ENCODE peak calls at places on chromosome 20, in eight cellular contexts. One of them, this sample, is unnamed.

GRCh38 chr20:34022154-34022842 is 28.6 kb downstream of the RALY start:
- DNase-seq in transverse colon: no peak
- DNase-seq in GM12865: peak
- DNase-seq in heart right ventricle: no peak
- DNase-seq in fibroblast of lung: peak
- DNase-seq in psoas muscle: no peak
- DNase-seq in ovary: no peak
- DNase-seq in CD8-positive, alpha-beta T cell: no peak
- DNase-seq in this sample: no peak

GRCh38 chr20:9572690-9573089 is 58.3 kb downstream of the LAMP5 start:
- DNase-seq in transverse colon: no peak
- DNase-seq in GM12865: no peak
- DNase-seq in heart right ventricle: no peak
- DNase-seq in fibroblast of lung: no peak
- DNase-seq in psoas muscle: no peak
- DNase-seq in ovary: no peak
- DNase-seq in CD8-positive, alpha-beta T cell: no peak
- DNase-seq in this sample: no peak

GRCh38 chr20:34365765-34366213 is 2.7 kb downstream of the ITCH start:
- DNase-seq in transverse colon: no peak
- DNase-seq in GM12865: peak
- DNase-seq in heart right ventricle: no peak
- DNase-seq in fibroblast of lung: no peak
- DNase-seq in psoas muscle: no peak
- DNase-seq in ovary: no peak
- DNase-seq in CD8-positive, alpha-beta T cell: peak
- DNase-seq in this sample: no peak

GRCh38 chr20:8798505-8798904 is 270.4 kb upstream of the PLCB4 start:
- DNase-seq in transverse colon: no peak
- DNase-seq in GM12865: no peak
- DNase-seq in heart right ventricle: peak
- DNase-seq in fibroblast of lung: peak
- DNase-seq in psoas muscle: no peak
- DNase-seq in ovary: no peak
- DNase-seq in CD8-positive, alpha-beta T cell: no peak
- DNase-seq in this sample: no peak

GRCh38 chr20:51318058-51318960 is 224.2 kb downstream of the NFATC2 start:
- DNase-seq in transverse colon: peak
- DNase-seq in GM12865: peak
- DNase-seq in heart right ventricle: peak
- DNase-seq in fibroblast of lung: no peak
- DNase-seq in psoas muscle: no peak
- DNase-seq in ovary: no peak
- DNase-seq in CD8-positive, alpha-beta T cell: peak
- DNase-seq in this sample: no peak

GRCh38 chr20:47785900-47786762 is 850 bp upstream of the SULF2 start:
- DNase-seq in transverse colon: peak
- DNase-seq in GM12865: peak
- DNase-seq in heart right ventricle: peak
- DNase-seq in fibroblast of lung: peak
- DNase-seq in psoas muscle: peak
- DNase-seq in ovary: peak
- DNase-seq in CD8-positive, alpha-beta T cell: no peak
- DNase-seq in this sample: no peak

GRCh38 chr20:15654208-15654649 is 919.0 kb downstream of the KIF16B start:
- DNase-seq in transverse colon: peak
- DNase-seq in GM12865: peak
- DNase-seq in heart right ventricle: peak
- DNase-seq in fibroblast of lung: peak
- DNase-seq in psoas muscle: no peak
- DNase-seq in ovary: no peak
- DNase-seq in CD8-positive, alpha-beta T cell: no peak
- DNase-seq in this sample: no peak

GRCh38 chr20:44961024-44961866 is 1.0 kb upstream of the TOMM34 start:
- DNase-seq in transverse colon: no peak
- DNase-seq in GM12865: no peak
- DNase-seq in heart right ventricle: no peak
- DNase-seq in fibroblast of lung: no peak
- DNase-seq in psoas muscle: no peak
- DNase-seq in ovary: no peak
- DNase-seq in CD8-positive, alpha-beta T cell: no peak
- DNase-seq in this sample: no peak

GRCh38 chr20:61941721-61942405 is 123.8 kb downstream of the TAF4 start:
- DNase-seq in transverse colon: no peak
- DNase-seq in GM12865: no peak
- DNase-seq in heart right ventricle: no peak
- DNase-seq in fibroblast of lung: no peak
- DNase-seq in psoas muscle: peak
- DNase-seq in ovary: no peak
- DNase-seq in CD8-positive, alpha-beta T cell: no peak
- DNase-seq in this sample: no peak

GRCh38 chr20:41173791-41174341 is 36.5 kb downstream of the PLCG1 start:
- DNase-seq in transverse colon: peak
- DNase-seq in GM12865: no peak
- DNase-seq in heart right ventricle: peak
- DNase-seq in fibroblast of lung: no peak
- DNase-seq in psoas muscle: peak
- DNase-seq in ovary: peak
- DNase-seq in CD8-positive, alpha-beta T cell: peak
- DNase-seq in this sample: no peak

GRCh38 chr20:31675828-31676533 is 38.3 kb downstream of the COX4I2 start:
- DNase-seq in transverse colon: no peak
- DNase-seq in GM12865: peak
- DNase-seq in heart right ventricle: peak
- DNase-seq in fibroblast of lung: no peak
- DNase-seq in psoas muscle: no peak
- DNase-seq in ovary: peak
- DNase-seq in CD8-positive, alpha-beta T cell: peak
- DNase-seq in this sample: no peak

GRCh38 chr20:38195041-38195504 is 30.0 kb upstream of the TGM2 start:
- DNase-seq in transverse colon: no peak
- DNase-seq in GM12865: no peak
- DNase-seq in heart right ventricle: no peak
- DNase-seq in fibroblast of lung: no peak
- DNase-seq in psoas muscle: no peak
- DNase-seq in ovary: no peak
- DNase-seq in CD8-positive, alpha-beta T cell: no peak
- DNase-seq in this sample: no peak

GRCh38 chr20:58397429-58397828 is 8.4 kb downstream of the VAPB start:
- DNase-seq in transverse colon: no peak
- DNase-seq in GM12865: no peak
- DNase-seq in heart right ventricle: no peak
- DNase-seq in fibroblast of lung: no peak
- DNase-seq in psoas muscle: no peak
- DNase-seq in ovary: no peak
- DNase-seq in CD8-positive, alpha-beta T cell: no peak
- DNase-seq in this sample: no peak

GRCh38 chr20:44187763-44188709 is 1.0 kb upstream of the JPH2 start:
- DNase-seq in transverse colon: no peak
- DNase-seq in GM12865: peak
- DNase-seq in heart right ventricle: no peak
- DNase-seq in fibroblast of lung: no peak
- DNase-seq in psoas muscle: peak
- DNase-seq in ovary: no peak
- DNase-seq in CD8-positive, alpha-beta T cell: no peak
- DNase-seq in this sample: peak

DNA sequence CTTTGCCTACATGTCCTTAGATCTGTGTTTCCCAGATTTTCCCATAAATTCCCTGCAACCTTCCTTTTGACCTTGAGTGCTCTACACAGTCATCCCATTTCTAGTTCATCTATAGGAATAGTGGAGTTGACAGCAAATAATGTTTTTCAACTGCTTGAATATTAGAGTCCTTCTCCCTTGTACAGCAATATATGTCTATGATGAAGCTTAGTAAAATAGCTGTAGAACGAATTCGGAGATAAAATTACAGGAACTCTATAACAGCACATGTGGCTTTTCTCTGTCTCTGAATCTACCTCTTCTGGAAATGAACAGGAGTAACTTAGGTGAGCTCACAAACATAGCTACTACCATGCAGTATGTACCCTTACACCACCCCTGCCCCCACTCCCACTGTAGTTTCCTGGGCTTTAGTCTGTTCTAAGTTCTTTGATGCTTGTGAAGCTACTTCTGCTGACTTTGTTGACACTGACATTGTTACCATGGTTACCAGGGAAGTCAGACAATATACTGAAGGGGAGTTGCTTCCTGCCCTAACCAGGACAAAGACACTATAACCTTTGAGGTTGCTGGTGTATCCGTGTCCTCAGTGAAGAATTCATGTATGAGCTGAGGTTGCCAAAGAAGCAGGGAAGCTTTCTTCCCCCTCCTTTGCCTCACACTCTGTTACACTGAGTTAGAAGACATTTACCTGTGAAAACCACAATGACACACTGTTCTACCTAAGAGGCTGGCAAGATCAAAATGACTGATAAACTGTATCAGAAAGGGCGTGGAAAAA is 35.8 kb upstream of the SHLD1 start:
- DNase-seq in transverse colon: no peak
- DNase-seq in GM12865: peak
- DNase-seq in heart right ventricle: peak
- DNase-seq in fibroblast of lung: no peak
- DNase-seq in psoas muscle: no peak
- DNase-seq in ovary: no peak
- DNase-seq in CD8-positive, alpha-beta T cell: peak
- DNase-seq in this sample: no peak
- H3K4me3 ChIP-seq in transverse colon: no peak
- H3K4me3 ChIP-seq in GM12865: no peak
- H3K4me3 ChIP-seq in heart right ventricle: no peak
- H3K4me3 ChIP-seq in fibroblast of lung: no peak
- H3K4me3 ChIP-seq in psoas muscle: no peak
- H3K4me3 ChIP-seq in ovary: no peak
- H3K4me3 ChIP-seq in CD8-positive, alpha-beta T cell: peak
- H3K4me3 ChIP-seq in this sample: no peak

DNA sequence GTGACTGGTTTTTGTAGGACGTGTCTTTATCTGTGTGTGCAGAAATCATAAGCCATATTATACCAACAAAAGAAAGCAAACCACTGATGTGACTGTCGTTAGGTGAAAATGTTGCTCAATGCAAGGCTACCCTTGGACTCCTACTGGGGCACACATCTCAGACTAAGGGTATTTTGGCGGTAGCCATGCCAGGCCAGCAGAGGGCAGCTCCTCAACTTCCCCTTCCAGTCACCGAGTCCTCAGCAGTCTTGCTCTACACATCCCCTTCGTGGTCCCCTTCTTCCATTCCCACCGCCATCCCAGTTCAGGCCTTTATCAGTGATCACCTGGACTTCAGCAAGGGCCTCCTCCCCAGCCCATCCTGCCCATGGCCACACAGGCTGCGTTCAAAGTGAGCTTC is 113.7 kb upstream of the GGTLC1 start:
- DNase-seq in transverse colon: no peak
- DNase-seq in GM12865: peak
- DNase-seq in heart right ventricle: no peak
- DNase-seq in fibroblast of lung: no peak
- DNase-seq in psoas muscle: no peak
- DNase-seq in ovary: no peak
- DNase-seq in CD8-positive, alpha-beta T cell: peak
- DNase-seq in this sample: no peak
- TF ChIP-seq CTCF in transverse colon: no peak
- TF ChIP-seq CTCF in GM12865: peak
- TF ChIP-seq CTCF in heart right ventricle: no peak
- TF ChIP-seq CTCF in fibroblast of lung: peak
- TF ChIP-seq CTCF in psoas muscle: peak
- TF ChIP-seq CTCF in ovary: no peak
- TF ChIP-seq CTCF in CD8-positive, alpha-beta T cell: no peak
- TF ChIP-seq CTCF in this sample: peak

DNA sequence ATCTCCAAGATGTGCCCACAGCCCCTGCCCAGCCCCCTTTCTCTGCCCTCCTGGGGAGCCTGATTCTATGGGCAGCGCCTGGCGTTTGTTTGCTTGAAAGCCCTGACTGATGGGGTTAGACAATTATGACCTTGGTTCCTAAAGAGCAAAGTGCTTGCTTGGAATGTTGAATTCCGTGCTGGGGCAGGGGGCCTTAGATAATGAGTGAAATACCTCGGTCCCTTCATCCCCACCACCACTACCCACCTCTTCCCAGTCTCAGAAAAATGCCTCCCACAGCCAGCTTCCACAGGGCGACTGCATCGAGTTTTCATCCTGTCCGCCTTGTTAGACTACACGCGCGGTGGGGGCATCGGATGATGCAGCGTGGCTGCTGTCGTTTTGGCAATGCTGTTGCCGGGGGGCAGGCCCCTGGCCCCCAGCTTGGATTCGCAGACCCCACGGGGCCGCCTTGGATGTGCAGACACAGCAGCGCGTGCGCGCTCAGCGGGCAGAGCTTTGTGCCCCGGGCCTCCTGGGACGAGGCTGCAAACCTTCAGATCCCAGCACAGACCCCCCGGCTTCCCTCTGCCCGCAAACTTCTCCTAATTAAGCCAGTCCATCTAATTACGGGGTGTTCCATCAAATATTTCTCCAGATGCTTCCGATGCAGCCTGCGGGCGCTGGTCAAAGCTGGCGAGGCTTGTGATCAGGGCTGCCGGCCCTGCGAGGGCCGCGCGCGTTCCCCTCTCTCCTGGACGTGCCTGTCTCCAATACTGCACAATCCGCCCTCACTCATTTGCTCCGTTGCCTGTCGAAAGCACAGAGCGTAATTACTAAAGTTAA is 86.1 kb downstream of the LINC00237 start:
- DNase-seq in transverse colon: no peak
- DNase-seq in GM12865: no peak
- DNase-seq in heart right ventricle: no peak
- DNase-seq in fibroblast of lung: no peak
- DNase-seq in psoas muscle: no peak
- DNase-seq in ovary: no peak
- DNase-seq in CD8-positive, alpha-beta T cell: no peak
- DNase-seq in this sample: no peak
- H3K4me3 ChIP-seq in transverse colon: no peak
- H3K4me3 ChIP-seq in GM12865: no peak
- H3K4me3 ChIP-seq in heart right ventricle: no peak
- H3K4me3 ChIP-seq in fibroblast of lung: no peak
- H3K4me3 ChIP-seq in psoas muscle: no peak
- H3K4me3 ChIP-seq in ovary: no peak
- H3K4me3 ChIP-seq in CD8-positive, alpha-beta T cell: no peak
- H3K4me3 ChIP-seq in this sample: no peak

GRCh38 chr20:63574156-63574828 is at the start of gene HELZ2:
- DNase-seq in transverse colon: peak
- DNase-seq in GM12865: peak
- DNase-seq in heart right ventricle: peak
- DNase-seq in fibroblast of lung: peak
- DNase-seq in psoas muscle: peak
- DNase-seq in ovary: peak
- DNase-seq in CD8-positive, alpha-beta T cell: peak
- DNase-seq in this sample: no peak

GRCh38 chr20:63574829-63575720 is 1.0 kb upstream of the HELZ2 start:
- DNase-seq in transverse colon: no peak
- DNase-seq in GM12865: no peak
- DNase-seq in heart right ventricle: no peak
- DNase-seq in fibroblast of lung: peak
- DNase-seq in psoas muscle: no peak
- DNase-seq in ovary: peak
- DNase-seq in CD8-positive, alpha-beta T cell: no peak
- DNase-seq in this sample: no peak

GRCh38 chr20:63572071-63572787 is 1.8 kb downstream of the HELZ2 start:
- DNase-seq in transverse colon: no peak
- DNase-seq in GM12865: no peak
- DNase-seq in heart right ventricle: no peak
- DNase-seq in fibroblast of lung: no peak
- DNase-seq in psoas muscle: no peak
- DNase-seq in ovary: no peak
- DNase-seq in CD8-positive, alpha-beta T cell: no peak
- DNase-seq in this sample: no peak

GRCh38 chr20:63573739-63574131 is 304 bp downstream of the HELZ2 start:
- DNase-seq in transverse colon: no peak
- DNase-seq in GM12865: no peak
- DNase-seq in heart right ventricle: no peak
- DNase-seq in fibroblast of lung: no peak
- DNase-seq in psoas muscle: no peak
- DNase-seq in ovary: no peak
- DNase-seq in CD8-positive, alpha-beta T cell: no peak
- DNase-seq in this sample: no peak

GRCh38 chr20:63572788-63573738 is 976 bp downstream of the HELZ2 start:
- DNase-seq in transverse colon: no peak
- DNase-seq in GM12865: no peak
- DNase-seq in heart right ventricle: no peak
- DNase-seq in fibroblast of lung: no peak
- DNase-seq in psoas muscle: no peak
- DNase-seq in ovary: no peak
- DNase-seq in CD8-positive, alpha-beta T cell: no peak
- DNase-seq in this sample: no peak
- TF ChIP-seq CTCF in transverse colon: no peak
- TF ChIP-seq CTCF in GM12865: peak
- TF ChIP-seq CTCF in heart right ventricle: no peak
- TF ChIP-seq CTCF in fibroblast of lung: no peak
- TF ChIP-seq CTCF in psoas muscle: no peak
- TF ChIP-seq CTCF in ovary: no peak
- TF ChIP-seq CTCF in CD8-positive, alpha-beta T cell: no peak
- TF ChIP-seq CTCF in this sample: peak

This sample was measured in BJ.